ENCODE peak calls at places on chromosomes 1 and 21, in five cellular contexts. One of them, this sample, is unnamed. For H3K4me1, the result is how much of the 10 kb centered on the place peaks cover.

GRCh38 chr1:23568608-23569383 is 9.5 kb upstream of the ID3 start:
- DNase-seq in tibial nerve: no peak
- DNase-seq in hepatocyte: no peak
- DNase-seq in Panc1: no peak
- DNase-seq in HCT116: no peak
- DNase-seq in this sample: no peak

GRCh38 chr1:215682232-215682631 is 115.1 kb downstream of the KCTD3 start:
- DNase-seq in Panc1: no peak
- DNase-seq in hepatocyte: no peak
- DNase-seq in HCT116: no peak
- DNase-seq in tibial nerve: no peak
- DNase-seq in this sample: no peak

GRCh38 chr21:44790401-44790800 is 11.2 kb downstream of the UBE2G2 start:
- DNase-seq in tibial nerve: no peak
- DNase-seq in Panc1: no peak
- DNase-seq in HCT116: no peak
- DNase-seq in hepatocyte: no peak
- DNase-seq in this sample: no peak

GRCh38 chr1:235468009-235468408 is 36.2 kb downstream of the B3GALNT2 start:
- DNase-seq in HCT116: no peak
- DNase-seq in Panc1: no peak
- DNase-seq in tibial nerve: no peak
- DNase-seq in hepatocyte: no peak
- DNase-seq in this sample: no peak

GRCh38 chr1:224747578-224747977 is 131.5 kb downstream of the CNIH3 start:
- DNase-seq in HCT116: no peak
- DNase-seq in tibial nerve: no peak
- DNase-seq in hepatocyte: peak
- DNase-seq in Panc1: no peak
- DNase-seq in this sample: no peak

GRCh38 chr1:212525479-212526110 is 83.0 kb upstream of the ATF3 start:
- DNase-seq in hepatocyte: no peak
- DNase-seq in tibial nerve: no peak
- DNase-seq in Panc1: no peak
- DNase-seq in HCT116: no peak
- DNase-seq in this sample: no peak

GRCh38 chr1:32498751-32499150 is 33.9 kb downstream of the ZBTB8B start:
- DNase-seq in Panc1: no peak
- DNase-seq in hepatocyte: no peak
- DNase-seq in tibial nerve: no peak
- DNase-seq in HCT116: no peak
- DNase-seq in this sample: no peak

GRCh38 chr1:223486366-223486765 is 93.2 kb downstream of the CCDC185 start:
- DNase-seq in hepatocyte: no peak
- DNase-seq in tibial nerve: no peak
- DNase-seq in Panc1: no peak
- DNase-seq in HCT116: peak
- DNase-seq in this sample: no peak

GRCh38 chr1:61585714-61586113 is 139.2 kb downstream of the TM2D1 start:
- DNase-seq in HCT116: no peak
- DNase-seq in hepatocyte: no peak
- DNase-seq in Panc1: no peak
- DNase-seq in tibial nerve: no peak
- DNase-seq in this sample: no peak

GRCh38 chr1:233613252-233614172 is at the start of gene KCNK1:
- DNase-seq in tibial nerve: no peak
- DNase-seq in Panc1: no peak
- DNase-seq in hepatocyte: peak
- DNase-seq in HCT116: peak
- DNase-seq in this sample: peak

GRCh38 chr1:116131866-116132605 is 20.8 kb downstream of the MAB21L3 start:
- DNase-seq in HCT116: no peak
- DNase-seq in Panc1: no peak
- DNase-seq in tibial nerve: no peak
- DNase-seq in hepatocyte: no peak
- DNase-seq in this sample: no peak

GRCh38 chr1:192100686-192101468 is 57.4 kb upstream of the RGS18 start:
- DNase-seq in Panc1: no peak
- DNase-seq in tibial nerve: no peak
- DNase-seq in HCT116: no peak
- DNase-seq in hepatocyte: no peak
- DNase-seq in this sample: no peak

GRCh38 chr1:31576743-31577455 is 584 bp downstream of the TINAGL1 start:
- DNase-seq in Panc1: no peak
- DNase-seq in tibial nerve: no peak
- DNase-seq in HCT116: no peak
- DNase-seq in hepatocyte: no peak
- DNase-seq in this sample: no peak

GRCh38 chr1:230682882-230683610 is 30.9 kb downstream of the AGT start:
- DNase-seq in tibial nerve: no peak
- DNase-seq in HCT116: no peak
- DNase-seq in Panc1: no peak
- DNase-seq in hepatocyte: no peak
- DNase-seq in this sample: no peak

GRCh38 chr1:171334024-171334423 is 20.0 kb downstream of the FMO4 start:
- DNase-seq in HCT116: no peak
- DNase-seq in tibial nerve: no peak
- DNase-seq in hepatocyte: no peak
- DNase-seq in Panc1: no peak
- DNase-seq in this sample: no peak

GRCh38 chr1:208054485-208054884 is 143.6 kb upstream of the CD34 start:
- DNase-seq in Panc1: no peak
- DNase-seq in hepatocyte: no peak
- DNase-seq in tibial nerve: no peak
- DNase-seq in HCT116: no peak
- DNase-seq in this sample: no peak

GRCh38 chr1:38265293-38266196 is 219.0 kb upstream of the POU3F1 start:
- DNase-seq in hepatocyte: peak
- DNase-seq in tibial nerve: no peak
- DNase-seq in Panc1: no peak
- DNase-seq in HCT116: no peak
- DNase-seq in this sample: no peak

GRCh38 chr1:38266197-38266520 is 219.6 kb upstream of the POU3F1 start:
- DNase-seq in tibial nerve: no peak
- DNase-seq in Panc1: no peak
- DNase-seq in HCT116: no peak
- DNase-seq in hepatocyte: peak
- DNase-seq in this sample: no peak

GRCh38 chr1:38270241-38270871 is 223.8 kb upstream of the POU3F1 start:
- DNase-seq in tibial nerve: no peak
- DNase-seq in Panc1: no peak
- DNase-seq in hepatocyte: no peak
- DNase-seq in HCT116: no peak
- DNase-seq in this sample: no peak

GRCh38 chr1:38267037-38268036 is 220.7 kb upstream of the POU3F1 start:
- DNase-seq in Panc1: no peak
- DNase-seq in HCT116: no peak
- DNase-seq in tibial nerve: no peak
- DNase-seq in hepatocyte: no peak
- DNase-seq in this sample: no peak

DNA sequence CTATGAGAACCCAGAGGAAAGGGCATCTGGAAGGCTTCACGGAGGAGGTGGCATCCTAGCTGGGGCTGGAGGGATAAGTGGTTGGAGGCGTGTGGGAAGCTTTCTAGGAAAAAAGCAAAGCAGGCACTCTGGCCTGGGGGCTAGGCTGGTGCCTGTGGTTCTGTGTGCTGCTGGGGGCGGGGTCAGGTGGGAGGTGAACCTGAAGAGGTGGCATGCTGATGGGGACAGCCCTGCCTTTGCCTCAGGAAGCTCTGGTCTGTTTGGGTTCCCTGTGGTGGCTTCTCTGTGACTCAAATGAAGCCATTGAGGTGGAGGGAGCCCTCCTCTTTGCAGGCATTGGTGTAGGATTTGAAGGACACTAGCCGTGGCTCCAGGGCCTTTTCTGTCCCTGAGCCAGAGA is 221.6 kb upstream of the POU3F1 start:
- DNase-seq in hepatocyte: no peak
- DNase-seq in Panc1: no peak
- DNase-seq in HCT116: no peak
- DNase-seq in tibial nerve: no peak
- DNase-seq in this sample: no peak
- H3K27ac ChIP-seq in hepatocyte: no peak
- H3K27ac ChIP-seq in Panc1: no peak
- H3K27ac ChIP-seq in HCT116: no peak
- H3K27ac ChIP-seq in tibial nerve: no peak
- H3K27ac ChIP-seq in this sample: no peak

DNA sequence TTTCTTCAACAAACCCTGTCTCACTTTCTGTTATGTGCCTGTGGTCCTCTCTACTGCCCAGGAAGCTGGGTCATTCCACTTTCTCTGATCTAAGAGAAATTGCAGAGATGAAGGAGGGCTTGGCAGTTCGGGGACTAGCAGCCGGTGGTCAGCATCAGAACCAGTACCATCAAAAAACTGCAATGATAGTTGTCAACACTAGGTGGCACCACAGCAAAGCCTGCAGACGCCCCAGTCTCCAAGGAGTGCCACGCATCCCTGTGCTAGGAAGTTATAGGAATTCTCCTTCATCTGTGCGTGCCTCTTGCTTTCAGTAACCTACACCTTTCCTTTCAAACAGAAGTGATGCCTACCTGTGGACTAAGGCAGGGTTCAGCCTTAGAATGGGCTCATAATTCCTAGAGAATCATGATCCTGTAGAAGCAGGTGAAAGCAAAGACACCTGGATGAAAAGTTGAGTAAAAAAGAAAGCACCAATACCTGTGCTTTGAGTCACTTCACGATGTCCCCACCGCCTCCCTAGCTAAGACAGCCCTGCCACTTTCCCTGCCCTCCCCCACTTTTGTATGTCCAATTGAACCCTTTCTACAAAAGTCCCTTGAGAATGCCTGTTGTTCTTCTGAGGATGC is 129.2 kb downstream of the ADAMTS1 start:
- DNase-seq in hepatocyte: peak
- DNase-seq in HCT116: no peak
- DNase-seq in Panc1: no peak
- DNase-seq in tibial nerve: no peak
- DNase-seq in this sample: no peak
- TF ChIP-seq CTCF in hepatocyte: peak
- TF ChIP-seq CTCF in HCT116: peak
- TF ChIP-seq CTCF in Panc1: peak
- TF ChIP-seq CTCF in tibial nerve: peak
- TF ChIP-seq CTCF in this sample: peak

GRCh38 chr1:203270448-203270847 is 34.9 kb upstream of the BTG2 start:
- DNase-seq in tibial nerve: no peak
- DNase-seq in Panc1: no peak
- DNase-seq in HCT116: no peak
- DNase-seq in hepatocyte: no peak
- DNase-seq in this sample: no peak
- H3K4me1 ChIP-seq in tibial nerve: under half
- H3K4me1 ChIP-seq in Panc1: under half
- H3K4me1 ChIP-seq in HCT116: under half
- H3K4me1 ChIP-seq in hepatocyte: under half
- H3K4me1 ChIP-seq in this sample: under half

DNA sequence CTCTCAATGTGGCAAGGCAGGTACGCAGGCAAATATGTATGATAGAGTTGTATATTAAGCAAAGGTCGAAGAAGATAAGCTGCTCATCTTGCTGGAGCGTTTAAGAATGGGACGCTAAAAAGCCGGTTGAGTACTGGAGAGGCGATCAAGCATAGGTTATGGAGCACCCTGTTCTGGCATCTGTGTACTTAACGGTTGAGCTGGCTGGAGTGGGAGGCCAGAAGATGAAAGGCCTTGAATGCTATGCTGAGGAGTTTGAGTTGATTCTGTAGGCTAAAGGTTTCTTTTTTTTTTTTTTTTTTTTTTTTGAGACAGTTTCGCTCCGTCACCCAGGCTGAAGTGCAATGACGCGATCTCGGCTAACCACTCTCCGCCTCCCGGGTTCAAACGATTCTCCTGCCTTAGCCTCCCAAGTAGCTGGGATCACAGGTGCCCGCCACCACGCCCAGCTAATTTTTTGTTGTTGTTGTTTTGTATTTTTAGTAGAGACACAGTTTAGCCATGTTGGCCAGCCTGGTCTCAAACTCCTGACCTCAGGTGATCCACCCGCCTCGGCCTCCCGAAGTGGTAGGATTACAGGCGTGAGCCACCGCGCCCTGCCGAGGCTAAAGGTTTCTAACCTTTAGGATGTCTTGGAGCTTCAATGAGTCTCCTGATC is 849 bp upstream of the KHDC4 start:
- DNase-seq in tibial nerve: no peak
- DNase-seq in Panc1: no peak
- DNase-seq in HCT116: no peak
- DNase-seq in hepatocyte: no peak
- DNase-seq in this sample: peak
- H3K27ac ChIP-seq in tibial nerve: peak
- H3K27ac ChIP-seq in Panc1: peak
- H3K27ac ChIP-seq in HCT116: peak
- H3K27ac ChIP-seq in hepatocyte: peak
- H3K27ac ChIP-seq in this sample: peak

GRCh38 chr1:159015440-159015909 is 5.8 kb downstream of the IFI16 start:
- DNase-seq in hepatocyte: peak
- DNase-seq in Panc1: no peak
- DNase-seq in HCT116: no peak
- DNase-seq in tibial nerve: no peak
- DNase-seq in this sample: peak

GRCh38 chr1:159011701-159012100 is 2.0 kb downstream of the IFI16 start:
- DNase-seq in Panc1: no peak
- DNase-seq in HCT116: no peak
- DNase-seq in tibial nerve: no peak
- DNase-seq in hepatocyte: no peak
- DNase-seq in this sample: no peak

GRCh38 chr1:159014003-159014571 is 4.4 kb downstream of the IFI16 start:
- DNase-seq in HCT116: no peak
- DNase-seq in Panc1: no peak
- DNase-seq in hepatocyte: no peak
- DNase-seq in tibial nerve: no peak
- DNase-seq in this sample: no peak

GRCh38 chr1:159012495-159012894 is 2.8 kb downstream of the IFI16 start:
- DNase-seq in HCT116: no peak
- DNase-seq in hepatocyte: no peak
- DNase-seq in tibial nerve: no peak
- DNase-seq in Panc1: no peak
- DNase-seq in this sample: no peak

DNA sequence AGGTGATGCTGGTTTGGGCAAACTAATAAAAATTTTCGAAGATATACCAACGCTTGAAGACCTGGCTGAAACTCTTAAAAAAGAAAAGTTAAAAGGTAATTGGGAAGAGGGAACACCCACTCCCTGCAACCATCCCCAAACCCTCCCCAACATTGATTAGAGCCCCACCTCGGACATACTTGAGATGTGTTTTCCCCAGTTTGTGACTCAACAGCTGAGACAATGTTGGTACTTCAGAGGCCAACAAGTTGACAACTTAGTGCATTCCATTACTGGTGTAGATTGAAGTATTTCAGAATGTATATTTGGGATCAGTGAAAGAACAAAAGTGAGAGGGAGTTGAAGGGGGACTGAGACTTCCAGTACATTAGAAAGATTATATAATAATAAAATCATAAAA is 5.1 kb downstream of the IFI16 start:
- DNase-seq in Panc1: no peak
- DNase-seq in HCT116: no peak
- DNase-seq in tibial nerve: no peak
- DNase-seq in hepatocyte: no peak
- DNase-seq in this sample: no peak
- TF ChIP-seq CTCF in Panc1: no peak
- TF ChIP-seq CTCF in HCT116: no peak
- TF ChIP-seq CTCF in tibial nerve: no peak
- TF ChIP-seq CTCF in hepatocyte: no peak
- TF ChIP-seq CTCF in this sample: no peak

This sample was measured in left lung.